ENCODE peak calls at places on chromosomes 16 and 17, in eight cellular contexts. H is heart right ventricle, C is A549, Q is lower leg skin, A is ascending aorta, E is A673, I is stomach, D is HFF-Myc. J is an unnamed sample.
A peak's percentile ranks its signal among the peaks of the same experiment; 100 is the strongest.

GRCh38 chr17:83196088-83196765 is 116.8 kb downstream of the METRNL start:
- DNase-seq in E (no peak), I (no peak), H (no peak), C (no peak), Q (no peak), A (no peak), D (no peak), J (no peak)

GRCh38 chr16:12171206-12171605 is 194.7 kb downstream of the SNX29 start:
- DNase-seq in H (no peak), D (no peak), Q (no peak), A (no peak), I (no peak), C (no peak), E (no peak), J (no peak)

GRCh38 chr17:6599364-6599763 is 41.1 kb downstream of the KIAA0753 start:
- DNase-seq in A (no peak), C (peak; percentile 55), Q (no peak), H (no peak), D (no peak), I (no peak), E (no peak), J (no peak)

GRCh38 chr17:3032258-3033247 is 30.9 kb downstream of the OR1D5 start:
- DNase-seq in H (no peak), A (peak; percentile 45), Q (peak; percentile 76), D (no peak), I (no peak), C (no peak), E (no peak), J (no peak)

GRCh38 chr16:71626858-71627213 is 852 bp downstream of the MARVELD3 start:
- DNase-seq in E (no peak), I (peak; percentile 36), D (no peak), Q (no peak), A (no peak), H (no peak), C (no peak), J (no peak)

GRCh38 chr16:35298460-35299243 is 1839.2 kb downstream of the TP53TG3F start:
- DNase-seq in A (no peak), H (no peak), D (no peak), I (no peak), Q (no peak), E (no peak), C (no peak), J (no peak)

GRCh38 chr17:17153709-17154108 is 52.4 kb downstream of the PLD6 start:
- DNase-seq in I (no peak), E (no peak), A (no peak), H (no peak), Q (no peak), C (no peak), D (no peak), J (no peak)

GRCh38 chr17:61221597-61222471 is 177.8 kb upstream of the TBX2 start:
- DNase-seq in C (no peak), A (no peak), I (no peak), H (no peak), D (no peak), Q (no peak), E (no peak), J (no peak)

GRCh38 chr17:52148288-52148968 is 10.1 kb downstream of the CA10 start:
- DNase-seq in A (no peak), D (no peak), I (no peak), E (no peak), C (no peak), Q (no peak), H (no peak), J (no peak)

GRCh38 chr17:42457107-42457787 is 1.4 kb upstream of the ATP6V0A1 start:
- DNase-seq in E (no peak), D (no peak), H (no peak), I (no peak), Q (no peak), C (no peak), A (no peak), J (no peak)

GRCh38 chr16:31267332-31268032 is 7.7 kb downstream of the ITGAM start:
- DNase-seq in I (no peak), A (no peak), D (no peak), E (no peak), C (no peak), H (no peak), Q (peak; percentile 68), J (no peak)

GRCh38 chr17:1735418-1735817 is 7.3 kb upstream of the SERPINF2 start:
- DNase-seq in I (no peak), E (no peak), C (no peak), Q (no peak), A (no peak), D (no peak), H (no peak), J (no peak)

GRCh38 chr17:17110520-17110919 is 68.3 kb downstream of the MPRIP start:
- DNase-seq in H (no peak), I (no peak), E (no peak), Q (no peak), C (no peak), D (no peak), A (no peak), J (no peak)

GRCh38 chr16:28193530-28194423 is 18.0 kb downstream of the XPO6 start:
- DNase-seq in C (peak; percentile 59), D (peak; percentile 58), E (peak; percentile 67), H (no peak), I (no peak), Q (no peak), A (peak; percentile 58), J (no peak)

GRCh38 chr16:31513126-31513525 is 4.9 kb upstream of the RUSF1 start:
- DNase-seq in C (peak; percentile 18), I (no peak), D (no peak), H (no peak), E (no peak), A (no peak), Q (no peak), J (no peak)

GRCh38 chr16:16016388-16016964 is 67.1 kb downstream of the ABCC1 start:
- DNase-seq in D (no peak), I (no peak), H (no peak), E (no peak), A (no peak), C (no peak), Q (no peak), J (no peak)

GRCh38 chr17:17484451-17484899 is 7.7 kb downstream of the MED9 start:
- DNase-seq in H (no peak), Q (no peak), D (no peak), C (no peak), A (no peak), E (peak; percentile 22), I (no peak), J (no peak)

GRCh38 chr16:19411298-19411697 is 6.4 kb upstream of the TMC5 start:
- DNase-seq in E (no peak), A (no peak), D (no peak), I (no peak), C (no peak), H (no peak), Q (no peak), J (no peak)
- H3K4me3 ChIP-seq in E (peak overlapping the region; percentile 49), A (no peak overlapping the region), D (no peak overlapping the region), I (peak overlapping the region; percentile 54), C (peak overlapping the region; percentile 59), H (no peak overlapping the region), Q (no peak overlapping the region), J (peak overlapping the region; percentile 55)

DNA sequence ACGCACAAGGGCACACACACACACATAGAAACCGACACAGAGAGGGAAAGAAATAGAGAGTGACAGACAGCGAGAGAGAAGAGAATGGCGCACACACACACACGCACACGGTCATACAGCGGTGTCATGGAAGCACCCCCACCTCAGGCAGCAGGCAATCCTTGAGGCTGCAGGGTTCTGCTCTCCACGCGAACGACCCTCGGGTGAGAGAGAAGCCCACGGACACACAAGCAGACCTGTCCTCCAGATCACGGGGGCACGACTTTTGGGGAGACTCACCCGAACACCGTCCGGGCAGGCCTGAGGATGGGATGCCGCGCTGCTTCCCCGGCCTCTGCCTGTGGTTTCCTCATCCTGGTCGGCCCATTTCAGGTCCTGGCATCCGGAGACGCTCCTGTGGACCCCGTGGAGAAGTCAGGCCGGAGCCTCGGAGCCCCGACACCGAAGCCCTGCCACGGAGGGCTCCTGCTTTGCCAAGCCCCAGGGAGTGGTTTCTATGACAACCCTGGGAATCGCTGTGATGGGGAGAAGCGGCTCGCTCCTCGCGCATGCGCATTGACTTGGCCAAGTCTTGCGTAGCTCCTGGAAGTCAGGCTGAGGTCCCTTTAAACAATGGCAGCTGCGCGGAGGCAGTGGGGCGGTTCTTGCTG is 118.2 kb upstream of the KCNJ18 start:
- DNase-seq in A (no peak), E (peak; percentile 58), D (no peak), I (peak; percentile 54), C (no peak), Q (no peak), H (peak; percentile 85), J (no peak)
- H3K4me3 ChIP-seq in A (peak overlapping the region; percentile 10), E (no peak overlapping the region), D (peak overlapping the region; percentile 3), I (peak overlapping the region; percentile 48), C (no peak overlapping the region), Q (peak overlapping the region; percentile 20), H (peak overlapping the region; percentile 32), J (peak overlapping the region; percentile 76)

DNA sequence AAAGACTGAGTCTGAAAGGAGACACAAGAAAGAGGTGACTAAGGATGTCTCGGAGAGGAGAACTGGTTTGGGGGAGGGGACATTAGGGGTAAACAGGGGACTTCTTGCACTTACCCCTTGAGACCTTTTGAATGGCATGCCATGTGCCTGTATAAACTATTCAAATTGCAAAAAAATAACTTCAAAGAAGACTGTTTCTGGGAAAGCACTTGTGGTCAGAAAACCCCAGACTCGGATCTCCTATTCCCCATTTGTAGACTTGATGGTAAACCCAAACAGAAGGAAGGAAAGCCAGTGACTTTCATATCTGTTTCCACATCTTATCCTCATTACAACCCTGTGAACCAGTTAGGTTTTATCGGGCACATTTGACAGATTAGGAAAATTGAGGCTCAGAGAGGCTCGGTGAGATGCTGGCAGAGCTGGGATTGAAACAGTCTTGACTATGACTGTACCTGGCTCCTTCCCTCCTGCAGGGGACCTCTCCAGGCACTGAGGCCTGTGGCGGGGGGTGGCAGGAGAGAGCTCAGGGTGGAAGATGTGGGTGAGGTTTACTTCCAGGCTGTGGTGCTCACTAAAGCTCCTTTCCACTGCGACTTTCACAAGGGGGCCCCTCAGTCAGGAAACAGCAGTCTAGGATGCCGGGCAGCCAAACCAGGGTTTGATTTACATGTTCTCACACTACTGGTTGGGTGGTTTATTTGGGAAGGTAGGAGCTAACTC is 30.5 kb upstream of the PLCG2 start:
- DNase-seq in D (no peak), C (no peak), Q (no peak), H (no peak), A (no peak), I (no peak), E (no peak), J (no peak)
- H3K4me3 ChIP-seq in D (no peak overlapping the region), C (no peak overlapping the region), Q (no peak overlapping the region), H (no peak overlapping the region), A (no peak overlapping the region), I (no peak overlapping the region), E (no peak overlapping the region), J (no peak overlapping the region)

GRCh38 chr17:13572581-13572980 is 29.1 kb downstream of the HS3ST3A1 start:
- DNase-seq in I (no peak), H (no peak), E (no peak), A (no peak), Q (no peak), C (no peak), D (no peak), J (no peak)

GRCh38 chr17:13576661-13577526 is 24.8 kb downstream of the HS3ST3A1 start:
- DNase-seq in I (no peak), C (peak; percentile 20), A (no peak), D (no peak), H (no peak), Q (no peak), E (no peak), J (no peak)

GRCh38 chr17:13569740-13570137 is 32.0 kb downstream of the HS3ST3A1 start:
- DNase-seq in A (no peak), D (no peak), H (no peak), I (no peak), Q (no peak), C (no peak), E (no peak), J (no peak)

GRCh38 chr17:13575922-13576419 is 25.8 kb downstream of the HS3ST3A1 start:
- DNase-seq in I (no peak), D (no peak), A (no peak), H (no peak), Q (no peak), E (no peak), C (no peak), J (no peak)

GRCh38 chr17:13575466-13575865 is 26.3 kb downstream of the HS3ST3A1 start:
- DNase-seq in I (no peak), Q (no peak), C (no peak), E (no peak), H (no peak), A (no peak), D (no peak), J (no peak)
- H3K4me3 ChIP-seq in I (no peak overlapping the region), Q (no peak overlapping the region), C (no peak overlapping the region), E (no peak overlapping the region), H (no peak overlapping the region), A (no peak overlapping the region), D (no peak overlapping the region), J (no peak overlapping the region)

J was measured in thoracic aorta.